ENCODE peak calls at places on chromosomes 11 and 22, in eight cellular contexts. One of them, this sample, is unnamed.

GRCh38 chr11:57727185-57727584 is 14.1 kb upstream of the SELENOH start:
- DNase-seq in fibroblast of pulmonary artery: no peak
- DNase-seq in CD8-positive, alpha-beta T cell: no peak
- DNase-seq in foreskin keratinocyte: peak
- DNase-seq in progenitor cell of endocrine pancreas: no peak
- DNase-seq in A549: no peak
- DNase-seq in cardiac fibroblast: no peak
- DNase-seq in fibroblast of mammary gland: no peak
- DNase-seq in this sample: no peak

GRCh38 chr11:14902650-14903350 is 10.8 kb upstream of the CYP2R1 start:
- DNase-seq in fibroblast of pulmonary artery: peak
- DNase-seq in CD8-positive, alpha-beta T cell: no peak
- DNase-seq in foreskin keratinocyte: peak
- DNase-seq in progenitor cell of endocrine pancreas: no peak
- DNase-seq in A549: no peak
- DNase-seq in cardiac fibroblast: peak
- DNase-seq in fibroblast of mammary gland: peak
- DNase-seq in this sample: no peak

GRCh38 chr22:31915499-31916065 is 28.8 kb upstream of the YWHAH start:
- DNase-seq in fibroblast of pulmonary artery: no peak
- DNase-seq in CD8-positive, alpha-beta T cell: no peak
- DNase-seq in foreskin keratinocyte: no peak
- DNase-seq in progenitor cell of endocrine pancreas: no peak
- DNase-seq in A549: no peak
- DNase-seq in cardiac fibroblast: no peak
- DNase-seq in fibroblast of mammary gland: no peak
- DNase-seq in this sample: no peak

GRCh38 chr11:61328351-61328750 is 4.6 kb downstream of the DDB1 start:
- DNase-seq in fibroblast of pulmonary artery: no peak
- DNase-seq in CD8-positive, alpha-beta T cell: no peak
- DNase-seq in foreskin keratinocyte: no peak
- DNase-seq in progenitor cell of endocrine pancreas: no peak
- DNase-seq in A549: no peak
- DNase-seq in cardiac fibroblast: no peak
- DNase-seq in fibroblast of mammary gland: no peak
- DNase-seq in this sample: no peak

GRCh38 chr11:108854366-108854765 is 189.5 kb downstream of the DDX10 start:
- DNase-seq in fibroblast of pulmonary artery: no peak
- DNase-seq in CD8-positive, alpha-beta T cell: no peak
- DNase-seq in foreskin keratinocyte: no peak
- DNase-seq in progenitor cell of endocrine pancreas: no peak
- DNase-seq in A549: no peak
- DNase-seq in cardiac fibroblast: peak
- DNase-seq in fibroblast of mammary gland: no peak
- DNase-seq in this sample: no peak

GRCh38 chr11:108534274-108534882 is 36.2 kb upstream of the POGLUT3 start:
- DNase-seq in fibroblast of pulmonary artery: no peak
- DNase-seq in CD8-positive, alpha-beta T cell: no peak
- DNase-seq in foreskin keratinocyte: no peak
- DNase-seq in progenitor cell of endocrine pancreas: no peak
- DNase-seq in A549: no peak
- DNase-seq in cardiac fibroblast: no peak
- DNase-seq in fibroblast of mammary gland: no peak
- DNase-seq in this sample: no peak

GRCh38 chr11:16468735-16469446 is 112.5 kb upstream of the SOX6 start:
- DNase-seq in fibroblast of pulmonary artery: no peak
- DNase-seq in CD8-positive, alpha-beta T cell: no peak
- DNase-seq in foreskin keratinocyte: no peak
- DNase-seq in progenitor cell of endocrine pancreas: no peak
- DNase-seq in A549: no peak
- DNase-seq in cardiac fibroblast: no peak
- DNase-seq in fibroblast of mammary gland: no peak
- DNase-seq in this sample: no peak

GRCh38 chr22:40243891-40244290 is 66.2 kb downstream of the TNRC6B start:
- DNase-seq in fibroblast of pulmonary artery: no peak
- DNase-seq in CD8-positive, alpha-beta T cell: peak
- DNase-seq in foreskin keratinocyte: no peak
- DNase-seq in progenitor cell of endocrine pancreas: no peak
- DNase-seq in A549: no peak
- DNase-seq in cardiac fibroblast: no peak
- DNase-seq in fibroblast of mammary gland: no peak
- DNase-seq in this sample: no peak

GRCh38 chr11:75427181-75427580 is 5.8 kb downstream of the KLHL35 start:
- DNase-seq in fibroblast of pulmonary artery: no peak
- DNase-seq in CD8-positive, alpha-beta T cell: no peak
- DNase-seq in foreskin keratinocyte: no peak
- DNase-seq in progenitor cell of endocrine pancreas: no peak
- DNase-seq in A549: no peak
- DNase-seq in cardiac fibroblast: no peak
- DNase-seq in fibroblast of mammary gland: no peak
- DNase-seq in this sample: no peak

GRCh38 chr11:122192634-122193245 is 76.7 kb upstream of the BLID start:
- DNase-seq in fibroblast of pulmonary artery: peak
- DNase-seq in CD8-positive, alpha-beta T cell: no peak
- DNase-seq in foreskin keratinocyte: no peak
- DNase-seq in progenitor cell of endocrine pancreas: no peak
- DNase-seq in A549: no peak
- DNase-seq in cardiac fibroblast: peak
- DNase-seq in fibroblast of mammary gland: peak
- DNase-seq in this sample: no peak

GRCh38 chr22:32991353-32992115 is 66.6 kb downstream of the SYN3 start:
- DNase-seq in fibroblast of pulmonary artery: peak
- DNase-seq in CD8-positive, alpha-beta T cell: no peak
- DNase-seq in foreskin keratinocyte: peak
- DNase-seq in progenitor cell of endocrine pancreas: no peak
- DNase-seq in A549: no peak
- DNase-seq in cardiac fibroblast: peak
- DNase-seq in fibroblast of mammary gland: peak
- DNase-seq in this sample: no peak

GRCh38 chr22:38285015-38285414 is 12.2 kb upstream of the TMEM184B start:
- DNase-seq in fibroblast of pulmonary artery: no peak
- DNase-seq in CD8-positive, alpha-beta T cell: no peak
- DNase-seq in foreskin keratinocyte: no peak
- DNase-seq in progenitor cell of endocrine pancreas: no peak
- DNase-seq in A549: no peak
- DNase-seq in cardiac fibroblast: no peak
- DNase-seq in fibroblast of mammary gland: no peak
- DNase-seq in this sample: no peak

GRCh38 chr11:73295259-73295995 is 12.6 kb upstream of the ARHGEF17 start:
- DNase-seq in fibroblast of pulmonary artery: peak
- DNase-seq in CD8-positive, alpha-beta T cell: peak
- DNase-seq in foreskin keratinocyte: peak
- DNase-seq in progenitor cell of endocrine pancreas: peak
- DNase-seq in A549: peak
- DNase-seq in cardiac fibroblast: peak
- DNase-seq in fibroblast of mammary gland: peak
- DNase-seq in this sample: peak

GRCh38 chr11:19800162-19800561 is 87.5 kb downstream of the NAV2 start:
- DNase-seq in fibroblast of pulmonary artery: no peak
- DNase-seq in CD8-positive, alpha-beta T cell: no peak
- DNase-seq in foreskin keratinocyte: no peak
- DNase-seq in progenitor cell of endocrine pancreas: no peak
- DNase-seq in A549: no peak
- DNase-seq in cardiac fibroblast: peak
- DNase-seq in fibroblast of mammary gland: no peak
- DNase-seq in this sample: no peak
- TF ChIP-seq CTCF in fibroblast of pulmonary artery: peak
- TF ChIP-seq CTCF in CD8-positive, alpha-beta T cell: no peak
- TF ChIP-seq CTCF in foreskin keratinocyte: peak
- TF ChIP-seq CTCF in progenitor cell of endocrine pancreas: peak
- TF ChIP-seq CTCF in A549: peak
- TF ChIP-seq CTCF in cardiac fibroblast: peak
- TF ChIP-seq CTCF in fibroblast of mammary gland: peak
- TF ChIP-seq CTCF in this sample: no peak

GRCh38 chr11:62391642-62392425 is 27.0 kb upstream of the SCGB1A1 start:
- DNase-seq in fibroblast of pulmonary artery: no peak
- DNase-seq in CD8-positive, alpha-beta T cell: no peak
- DNase-seq in foreskin keratinocyte: no peak
- DNase-seq in progenitor cell of endocrine pancreas: no peak
- DNase-seq in A549: no peak
- DNase-seq in cardiac fibroblast: no peak
- DNase-seq in fibroblast of mammary gland: no peak
- DNase-seq in this sample: no peak
- TF ChIP-seq CTCF in fibroblast of pulmonary artery: no peak
- TF ChIP-seq CTCF in CD8-positive, alpha-beta T cell: no peak
- TF ChIP-seq CTCF in foreskin keratinocyte: peak
- TF ChIP-seq CTCF in progenitor cell of endocrine pancreas: peak
- TF ChIP-seq CTCF in A549: no peak
- TF ChIP-seq CTCF in cardiac fibroblast: no peak
- TF ChIP-seq CTCF in fibroblast of mammary gland: no peak
- TF ChIP-seq CTCF in this sample: no peak

GRCh38 chr11:406796-407650 is 7.8 kb downstream of the SIGIRR start:
- DNase-seq in fibroblast of pulmonary artery: peak
- DNase-seq in CD8-positive, alpha-beta T cell: peak
- DNase-seq in foreskin keratinocyte: peak
- DNase-seq in progenitor cell of endocrine pancreas: no peak
- DNase-seq in A549: peak
- DNase-seq in cardiac fibroblast: peak
- DNase-seq in fibroblast of mammary gland: peak
- DNase-seq in this sample: no peak
- TF ChIP-seq CTCF in fibroblast of pulmonary artery: no peak
- TF ChIP-seq CTCF in CD8-positive, alpha-beta T cell: no peak
- TF ChIP-seq CTCF in foreskin keratinocyte: peak
- TF ChIP-seq CTCF in progenitor cell of endocrine pancreas: no peak
- TF ChIP-seq CTCF in A549: peak
- TF ChIP-seq CTCF in cardiac fibroblast: no peak
- TF ChIP-seq CTCF in fibroblast of mammary gland: no peak
- TF ChIP-seq CTCF in this sample: peak

GRCh38 chr11:131392528-131393255 is 22.3 kb downstream of the NTM start:
- DNase-seq in fibroblast of pulmonary artery: no peak
- DNase-seq in CD8-positive, alpha-beta T cell: no peak
- DNase-seq in foreskin keratinocyte: no peak
- DNase-seq in progenitor cell of endocrine pancreas: no peak
- DNase-seq in A549: peak
- DNase-seq in cardiac fibroblast: no peak
- DNase-seq in fibroblast of mammary gland: peak
- DNase-seq in this sample: no peak
- TF ChIP-seq CTCF in fibroblast of pulmonary artery: no peak
- TF ChIP-seq CTCF in CD8-positive, alpha-beta T cell: no peak
- TF ChIP-seq CTCF in foreskin keratinocyte: peak
- TF ChIP-seq CTCF in progenitor cell of endocrine pancreas: no peak
- TF ChIP-seq CTCF in A549: no peak
- TF ChIP-seq CTCF in cardiac fibroblast: no peak
- TF ChIP-seq CTCF in fibroblast of mammary gland: peak
- TF ChIP-seq CTCF in this sample: peak

GRCh38 chr22:17827466-17827865 is 53.2 kb upstream of the BID start:
- DNase-seq in fibroblast of pulmonary artery: no peak
- DNase-seq in CD8-positive, alpha-beta T cell: no peak
- DNase-seq in foreskin keratinocyte: no peak
- DNase-seq in progenitor cell of endocrine pancreas: no peak
- DNase-seq in A549: no peak
- DNase-seq in cardiac fibroblast: peak
- DNase-seq in fibroblast of mammary gland: no peak
- DNase-seq in this sample: no peak
- TF ChIP-seq CTCF in fibroblast of pulmonary artery: no peak
- TF ChIP-seq CTCF in CD8-positive, alpha-beta T cell: no peak
- TF ChIP-seq CTCF in foreskin keratinocyte: no peak
- TF ChIP-seq CTCF in progenitor cell of endocrine pancreas: no peak
- TF ChIP-seq CTCF in A549: no peak
- TF ChIP-seq CTCF in cardiac fibroblast: no peak
- TF ChIP-seq CTCF in fibroblast of mammary gland: no peak
- TF ChIP-seq CTCF in this sample: no peak

GRCh38 chr22:49962751-49963646 is 2.4 kb downstream of the PIM3 start:
- DNase-seq in fibroblast of pulmonary artery: no peak
- DNase-seq in CD8-positive, alpha-beta T cell: no peak
- DNase-seq in foreskin keratinocyte: no peak
- DNase-seq in progenitor cell of endocrine pancreas: no peak
- DNase-seq in A549: no peak
- DNase-seq in cardiac fibroblast: no peak
- DNase-seq in fibroblast of mammary gland: no peak
- DNase-seq in this sample: no peak
- TF ChIP-seq CTCF in fibroblast of pulmonary artery: no peak
- TF ChIP-seq CTCF in CD8-positive, alpha-beta T cell: no peak
- TF ChIP-seq CTCF in foreskin keratinocyte: no peak
- TF ChIP-seq CTCF in progenitor cell of endocrine pancreas: no peak
- TF ChIP-seq CTCF in A549: no peak
- TF ChIP-seq CTCF in cardiac fibroblast: no peak
- TF ChIP-seq CTCF in fibroblast of mammary gland: no peak
- TF ChIP-seq CTCF in this sample: no peak

GRCh38 chr11:116533186-116533825 is 239.5 kb downstream of the BUD13 start:
- DNase-seq in fibroblast of pulmonary artery: no peak
- DNase-seq in CD8-positive, alpha-beta T cell: no peak
- DNase-seq in foreskin keratinocyte: no peak
- DNase-seq in progenitor cell of endocrine pancreas: no peak
- DNase-seq in A549: no peak
- DNase-seq in cardiac fibroblast: no peak
- DNase-seq in fibroblast of mammary gland: no peak
- DNase-seq in this sample: no peak
- TF ChIP-seq CTCF in fibroblast of pulmonary artery: no peak
- TF ChIP-seq CTCF in CD8-positive, alpha-beta T cell: no peak
- TF ChIP-seq CTCF in foreskin keratinocyte: no peak
- TF ChIP-seq CTCF in progenitor cell of endocrine pancreas: no peak
- TF ChIP-seq CTCF in A549: no peak
- TF ChIP-seq CTCF in cardiac fibroblast: no peak
- TF ChIP-seq CTCF in fibroblast of mammary gland: no peak
- TF ChIP-seq CTCF in this sample: peak

DNA sequence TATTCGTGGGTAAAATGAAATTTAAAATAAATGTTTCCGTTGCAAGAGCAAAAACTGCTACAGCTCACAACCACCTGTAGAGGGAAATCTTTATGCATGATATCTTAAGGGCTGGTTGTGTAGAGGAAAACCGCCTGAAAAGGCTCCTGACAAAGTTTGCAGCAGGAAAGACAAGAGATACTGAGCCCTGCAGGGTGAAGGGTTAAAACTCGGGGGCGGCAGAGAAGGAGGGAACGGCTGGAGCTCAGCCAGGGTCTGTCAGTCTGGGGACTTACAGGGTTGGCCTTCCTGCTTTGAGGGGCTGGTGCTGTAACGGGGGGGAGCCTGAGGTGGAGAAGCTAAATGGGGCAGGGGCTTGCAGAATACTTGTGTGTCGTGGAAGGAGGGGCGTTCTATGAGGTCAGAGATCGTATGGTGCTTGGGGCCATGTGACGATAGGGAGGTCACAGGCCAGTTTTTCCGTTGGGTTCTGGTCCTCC is 122.9 kb upstream of the HSD17B12 start:
- DNase-seq in fibroblast of pulmonary artery: peak
- DNase-seq in CD8-positive, alpha-beta T cell: no peak
- DNase-seq in foreskin keratinocyte: no peak
- DNase-seq in progenitor cell of endocrine pancreas: no peak
- DNase-seq in A549: no peak
- DNase-seq in cardiac fibroblast: no peak
- DNase-seq in fibroblast of mammary gland: no peak
- DNase-seq in this sample: no peak
- TF ChIP-seq CTCF in fibroblast of pulmonary artery: peak
- TF ChIP-seq CTCF in CD8-positive, alpha-beta T cell: no peak
- TF ChIP-seq CTCF in foreskin keratinocyte: peak
- TF ChIP-seq CTCF in progenitor cell of endocrine pancreas: peak
- TF ChIP-seq CTCF in A549: no peak
- TF ChIP-seq CTCF in cardiac fibroblast: peak
- TF ChIP-seq CTCF in fibroblast of mammary gland: peak
- TF ChIP-seq CTCF in this sample: no peak

This sample was measured in D721Med.